ENCODE peak calls at places on chromosomes 12 and 14, in seven cellular contexts. L is posterior vena cava; P is HEK293T; E is AG09319; Z is Calu3; B is activated CD4-positive, alpha-beta T cell treated with anti-CD3 and anti-CD28 coated beads for 36 hours; V is cardiac fibroblast. X is an unnamed sample.

GRCh38 chr12:53951577-53952334 is 2.9 kb upstream of the HOXC12 start:
- DNase-seq in L (no peak), Z (no peak), V (no peak), B (no peak), E (no peak), P (no peak), X (no peak)

GRCh38 chr12:107557589-107558100 is 128.0 kb upstream of the PWP1 start:
- DNase-seq in Z (no peak), P (no peak), B (no peak), V (no peak), L (no peak), E (no peak), X (no peak)

GRCh38 chr14:68724914-68725313 is 68.0 kb downstream of the ZFP36L1 start:
- DNase-seq in V (no peak), Z (no peak), P (no peak), E (no peak), B (no peak), L (no peak), X (no peak)

GRCh38 chr14:58167057-58167456 is 15.0 kb upstream of the ARMH4 start:
- DNase-seq in P (no peak), V (no peak), Z (no peak), L (no peak), E (no peak), B (no peak), X (no peak)

GRCh38 chr12:18589316-18589715 is 148.5 kb downstream of the PLCZ1 start:
- DNase-seq in L (no peak), V (peak; percentile 36), P (no peak), E (no peak), Z (no peak), B (no peak), X (no peak)

GRCh38 chr12:109612975-109613502 is 39.4 kb downstream of the MVK start:
- DNase-seq in E (no peak), P (peak; percentile 39), Z (no peak), L (no peak), V (peak; percentile 21), B (peak; percentile 21), X (no peak)

GRCh38 chr12:57575771-57576612 is 15.0 kb upstream of the PIP4K2C start:
- DNase-seq in V (no peak), E (no peak), B (no peak), Z (no peak), L (no peak), P (no peak), X (no peak)

GRCh38 chr14:53183611-53184010 is 30.5 kb upstream of the DDHD1 start:
- DNase-seq in Z (no peak), V (peak; percentile 17), P (no peak), E (no peak), L (no peak), B (no peak), X (no peak)

GRCh38 chr12:130916251-130916911 is 37.3 kb upstream of the ADGRD1 start:
- DNase-seq in Z (no peak), P (peak; percentile 80), L (no peak), E (no peak), B (peak; percentile 58), V (peak; percentile 66), X (peak; percentile 50)

GRCh38 chr14:79693935-79694334 is 517.4 kb downstream of the DIO2 start:
- DNase-seq in E (no peak), V (no peak), L (no peak), P (no peak), B (no peak), Z (no peak), X (no peak)

GRCh38 chr14:37588956-37589737 is 5.9 kb downstream of the FOXA1 start:
- DNase-seq in B (no peak), Z (no peak), E (no peak), V (no peak), L (no peak), P (no peak), X (no peak)

GRCh38 chr12:82688619-82689018 is 1.9 kb downstream of the TMTC2 start:
- DNase-seq in P (no peak), E (no peak), Z (no peak), B (no peak), V (no peak), L (no peak), X (no peak)

GRCh38 chr12:117093918-117094630 is 5.1 kb downstream of the TESC start:
- DNase-seq in L (peak; percentile 66), P (no peak), V (no peak), B (no peak), E (no peak), Z (no peak), X (no peak)

GRCh38 chr12:84174115-84174514 is 738.5 kb downstream of the SLC6A15 start:
- DNase-seq in L (no peak), P (no peak), V (no peak), E (no peak), B (no peak), Z (no peak), X (no peak)

GRCh38 chr12:6605425-6606330 is 1.5 kb downstream of the CHD4 start:
- DNase-seq in B (peak; percentile 74), V (peak; percentile 35), P (peak; percentile 23), Z (peak; percentile 13), L (no peak), E (no peak), X (no peak)

GRCh38 chr12:101720118-101720517 is 19.1 kb downstream of the SYCP3 start:
- DNase-seq in Z (no peak), V (no peak), E (no peak), P (no peak), B (no peak), L (no peak), X (no peak)

GRCh38 chr14:77123381-77124344 is 17.9 kb downstream of the ZDHHC22 start:
- DNase-seq in E (no peak), L (no peak), V (no peak), B (peak; percentile 28), P (no peak), Z (peak; percentile 84), X (no peak)

GRCh38 chr12:98399532-98399931 is 115.9 kb upstream of the TMPO start:
- DNase-seq in B (peak; percentile 80), Z (peak; percentile 40), L (no peak), P (peak; percentile 38), V (peak; percentile 80), E (no peak), X (peak; percentile 27)

GRCh38 chr14:73887116-73887490 is 444 bp downstream of the ZNF410 start:
- DNase-seq in Z (no peak), V (no peak), L (no peak), E (no peak), B (no peak), P (peak; percentile 29), X (no peak)

GRCh38 chr12:108819920-108820699 is 37.3 kb downstream of the SSH1 start:
- DNase-seq in E (no peak), P (no peak), Z (no peak), L (peak; percentile 15), B (no peak), V (no peak), X (no peak)

GRCh38 chr12:48816148-48816854 is 2.0 kb upstream of the CACNB3 start:
- DNase-seq in B (no peak), P (no peak), E (no peak), L (no peak), V (peak; percentile 24), Z (no peak), X (no peak)

GRCh38 chr12:2753536-2753935 is 41.2 kb upstream of the FKBP4 start:
- DNase-seq in P (no peak), Z (no peak), E (no peak), L (no peak), V (no peak), B (no peak), X (no peak)

GRCh38 chr14:96501383-96501745 is 818 bp upstream of the PAPOLA start:
- DNase-seq in Z (no peak), V (no peak), L (no peak), B (peak; percentile 21), E (no peak), P (no peak), X (no peak)

GRCh38 chr14:54782803-54783659 is 119.6 kb downstream of the GCH1 start:
- DNase-seq in Z (peak; percentile 12), B (peak; percentile 43), P (no peak), E (no peak), L (peak; percentile 78), V (no peak), X (no peak)

GRCh38 chr12:115485503-115485902 is 792.0 kb downstream of the MED13L start:
- DNase-seq in Z (no peak), L (no peak), V (no peak), P (no peak), B (no peak), E (no peak), X (no peak)

GRCh38 chr12:16586350-16587109 is 19.4 kb downstream of the LMO3 start:
- DNase-seq in Z (no peak), E (no peak), L (peak; percentile 77), V (peak; percentile 96), P (no peak), B (no peak), X (peak; percentile 5)

GRCh38 chr14:31930070-31930469 is 147.0 kb upstream of the ARHGAP5 start:
- DNase-seq in L (no peak), P (no peak), E (no peak), Z (no peak), V (no peak), B (no peak), X (no peak)

GRCh38 chr14:39055786-39056474 is 47.1 kb downstream of the SEC23A start:
- DNase-seq in Z (no peak), E (no peak), L (no peak), P (no peak), V (no peak), B (no peak), X (no peak)

GRCh38 chr12:11657511-11657910 is 8.0 kb downstream of the ETV6 start:
- DNase-seq in B (peak; percentile 27), E (no peak), P (no peak), L (no peak), V (no peak), Z (no peak), X (no peak)

GRCh38 chr14:44165286-44165685 is 341.8 kb downstream of the FSCB start:
- DNase-seq in E (no peak), B (no peak), Z (no peak), L (no peak), V (peak; percentile 58), P (no peak), X (no peak)

GRCh38 chr12:2507811-2508210 is 287.0 kb upstream of the FKBP4 start:
- DNase-seq in P (peak; percentile 19), L (no peak), B (no peak), E (no peak), Z (no peak), V (no peak), X (no peak)

GRCh38 chr12:26056335-26056734 is 68.5 kb downstream of the BHLHE41 start:
- DNase-seq in E (no peak), L (no peak), V (no peak), P (no peak), B (no peak), Z (peak; percentile 34), X (no peak)